ENCODE peak calls at places on chromosomes 5 and 9, in ten cellular contexts. One of them, this sample, is unnamed.

GRCh38 chr9:75123696-75124095 is 35.4 kb downstream of the OSTF1 start:
- DNase-seq in fibroblast of lung: no peak
- DNase-seq in epithelial cell of esophagus: no peak
- DNase-seq in nephron progenitor cell: no peak
- DNase-seq in HL-60: no peak
- DNase-seq in IMR-90: no peak
- DNase-seq in AG10803: no peak
- DNase-seq in GM10248: no peak
- DNase-seq in BJ: no peak
- DNase-seq in astrocyte of the spinal cord: no peak
- DNase-seq in this sample: no peak

GRCh38 chr5:107979272-107979671 is 308.5 kb upstream of the EFNA5 start:
- DNase-seq in fibroblast of lung: peak; percentile 35
- DNase-seq in epithelial cell of esophagus: peak; percentile 20
- DNase-seq in nephron progenitor cell: no peak
- DNase-seq in HL-60: no peak
- DNase-seq in IMR-90: peak; percentile 14
- DNase-seq in AG10803: peak; percentile 26
- DNase-seq in GM10248: no peak
- DNase-seq in BJ: no peak
- DNase-seq in astrocyte of the spinal cord: no peak
- DNase-seq in this sample: no peak

GRCh38 chr5:19855453-19855852 is 132.5 kb downstream of the CDH18 start:
- DNase-seq in fibroblast of lung: no peak
- DNase-seq in epithelial cell of esophagus: no peak
- DNase-seq in nephron progenitor cell: no peak
- DNase-seq in HL-60: no peak
- DNase-seq in IMR-90: no peak
- DNase-seq in AG10803: no peak
- DNase-seq in GM10248: no peak
- DNase-seq in BJ: no peak
- DNase-seq in astrocyte of the spinal cord: no peak
- DNase-seq in this sample: no peak

GRCh38 chr5:38642194-38642987 is 85.9 kb upstream of the LIFR start:
- DNase-seq in fibroblast of lung: no peak
- DNase-seq in epithelial cell of esophagus: no peak
- DNase-seq in nephron progenitor cell: no peak
- DNase-seq in HL-60: no peak
- DNase-seq in IMR-90: no peak
- DNase-seq in AG10803: no peak
- DNase-seq in GM10248: no peak
- DNase-seq in BJ: no peak
- DNase-seq in astrocyte of the spinal cord: no peak
- DNase-seq in this sample: no peak

GRCh38 chr5:119860463-119860862 is 231.1 kb downstream of the FAM170A start:
- DNase-seq in fibroblast of lung: no peak
- DNase-seq in epithelial cell of esophagus: peak; percentile 30
- DNase-seq in nephron progenitor cell: no peak
- DNase-seq in HL-60: no peak
- DNase-seq in IMR-90: no peak
- DNase-seq in AG10803: no peak
- DNase-seq in GM10248: no peak
- DNase-seq in BJ: no peak
- DNase-seq in astrocyte of the spinal cord: no peak
- DNase-seq in this sample: no peak

GRCh38 chr5:77358566-77359205 is 133.4 kb downstream of the WDR41 start:
- DNase-seq in fibroblast of lung: peak; percentile 54
- DNase-seq in epithelial cell of esophagus: peak; percentile 37
- DNase-seq in nephron progenitor cell: no peak
- DNase-seq in HL-60: no peak
- DNase-seq in IMR-90: peak; percentile 66
- DNase-seq in AG10803: peak; percentile 85
- DNase-seq in GM10248: no peak
- DNase-seq in BJ: peak; percentile 80
- DNase-seq in astrocyte of the spinal cord: peak; percentile 34
- DNase-seq in this sample: no peak

GRCh38 chr5:175216991-175217390 is 227.0 kb downstream of the DRD1 start:
- DNase-seq in fibroblast of lung: peak; percentile 87
- DNase-seq in epithelial cell of esophagus: no peak
- DNase-seq in nephron progenitor cell: no peak
- DNase-seq in HL-60: no peak
- DNase-seq in IMR-90: peak; percentile 43
- DNase-seq in AG10803: peak; percentile 78
- DNase-seq in GM10248: no peak
- DNase-seq in BJ: no peak
- DNase-seq in astrocyte of the spinal cord: no peak
- DNase-seq in this sample: no peak

GRCh38 chr5:134649163-134649916 is 755 bp downstream of the SEC24A start:
- DNase-seq in fibroblast of lung: no peak
- DNase-seq in epithelial cell of esophagus: peak; percentile 17
- DNase-seq in nephron progenitor cell: no peak
- DNase-seq in HL-60: no peak
- DNase-seq in IMR-90: peak; percentile 8
- DNase-seq in AG10803: no peak
- DNase-seq in GM10248: no peak
- DNase-seq in BJ: no peak
- DNase-seq in astrocyte of the spinal cord: peak; percentile 15
- DNase-seq in this sample: peak; percentile 40

GRCh38 chr5:97049175-97049574 is 93.2 kb downstream of the LIX1 start:
- DNase-seq in fibroblast of lung: no peak
- DNase-seq in epithelial cell of esophagus: no peak
- DNase-seq in nephron progenitor cell: no peak
- DNase-seq in HL-60: peak; percentile 3
- DNase-seq in IMR-90: no peak
- DNase-seq in AG10803: no peak
- DNase-seq in GM10248: no peak
- DNase-seq in BJ: no peak
- DNase-seq in astrocyte of the spinal cord: no peak
- DNase-seq in this sample: no peak

GRCh38 chr5:97043511-97043910 is 98.9 kb downstream of the LIX1 start:
- DNase-seq in fibroblast of lung: no peak
- DNase-seq in epithelial cell of esophagus: no peak
- DNase-seq in nephron progenitor cell: no peak
- DNase-seq in HL-60: no peak
- DNase-seq in IMR-90: no peak
- DNase-seq in AG10803: no peak
- DNase-seq in GM10248: no peak
- DNase-seq in BJ: no peak
- DNase-seq in astrocyte of the spinal cord: no peak
- DNase-seq in this sample: no peak

GRCh38 chr5:97044057-97044456 is 98.4 kb downstream of the LIX1 start:
- DNase-seq in fibroblast of lung: no peak
- DNase-seq in epithelial cell of esophagus: peak; percentile 52
- DNase-seq in nephron progenitor cell: peak; percentile 11
- DNase-seq in HL-60: no peak
- DNase-seq in IMR-90: peak; percentile 18
- DNase-seq in AG10803: no peak
- DNase-seq in GM10248: no peak
- DNase-seq in BJ: no peak
- DNase-seq in astrocyte of the spinal cord: no peak
- DNase-seq in this sample: no peak

GRCh38 chr5:97047076-97047475 is 95.3 kb downstream of the LIX1 start:
- DNase-seq in fibroblast of lung: no peak
- DNase-seq in epithelial cell of esophagus: no peak
- DNase-seq in nephron progenitor cell: no peak
- DNase-seq in HL-60: no peak
- DNase-seq in IMR-90: no peak
- DNase-seq in AG10803: no peak
- DNase-seq in GM10248: no peak
- DNase-seq in BJ: no peak
- DNase-seq in astrocyte of the spinal cord: no peak
- DNase-seq in this sample: no peak

GRCh38 chr5:97046270-97046982 is 96.0 kb downstream of the LIX1 start:
- DNase-seq in fibroblast of lung: peak; percentile 15
- DNase-seq in epithelial cell of esophagus: peak; percentile 19
- DNase-seq in nephron progenitor cell: no peak
- DNase-seq in HL-60: no peak
- DNase-seq in IMR-90: peak; percentile 25
- DNase-seq in AG10803: peak; percentile 30
- DNase-seq in GM10248: no peak
- DNase-seq in BJ: no peak
- DNase-seq in astrocyte of the spinal cord: peak; percentile 36
- DNase-seq in this sample: no peak
- TF ChIP-seq CTCF in fibroblast of lung: no peak
- TF ChIP-seq CTCF in epithelial cell of esophagus: no peak
- TF ChIP-seq CTCF in nephron progenitor cell: no peak
- TF ChIP-seq CTCF in HL-60: no peak
- TF ChIP-seq CTCF in IMR-90: no peak
- TF ChIP-seq CTCF in AG10803: no peak
- TF ChIP-seq CTCF in GM10248: peak; percentile 10
- TF ChIP-seq CTCF in BJ: no peak
- TF ChIP-seq CTCF in astrocyte of the spinal cord: no peak
- TF ChIP-seq CTCF in this sample: no peak

DNA sequence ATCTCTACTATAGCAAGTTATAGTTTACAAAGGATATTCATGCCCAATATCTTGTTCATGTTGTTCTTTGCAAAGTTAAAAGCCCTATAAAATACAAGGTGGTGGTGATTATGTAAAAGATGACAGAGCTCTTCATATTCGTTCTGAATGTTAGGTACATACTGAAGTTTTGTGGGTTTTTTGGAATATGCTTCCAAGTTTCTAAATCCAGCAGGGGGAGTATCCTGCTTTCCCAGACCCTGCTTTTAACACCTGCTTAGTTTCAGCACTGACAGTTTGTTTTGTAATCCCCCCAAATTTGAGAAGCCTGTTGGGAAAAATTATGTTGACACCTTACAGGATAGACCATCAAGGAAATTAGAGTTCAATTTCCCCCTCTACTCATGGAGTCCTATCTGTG is 438.3 kb downstream of the SH3GL2 start:
- DNase-seq in fibroblast of lung: no peak
- DNase-seq in epithelial cell of esophagus: no peak
- DNase-seq in nephron progenitor cell: no peak
- DNase-seq in HL-60: no peak
- DNase-seq in IMR-90: no peak
- DNase-seq in AG10803: no peak
- DNase-seq in GM10248: no peak
- DNase-seq in BJ: no peak
- DNase-seq in astrocyte of the spinal cord: no peak
- DNase-seq in this sample: no peak
- TF ChIP-seq CTCF in fibroblast of lung: no peak
- TF ChIP-seq CTCF in epithelial cell of esophagus: no peak
- TF ChIP-seq CTCF in nephron progenitor cell: no peak
- TF ChIP-seq CTCF in HL-60: no peak
- TF ChIP-seq CTCF in IMR-90: no peak
- TF ChIP-seq CTCF in AG10803: no peak
- TF ChIP-seq CTCF in GM10248: no peak
- TF ChIP-seq CTCF in BJ: no peak
- TF ChIP-seq CTCF in astrocyte of the spinal cord: no peak
- TF ChIP-seq CTCF in this sample: no peak

GRCh38 chr9:91655664-91656063 is 232.0 kb upstream of the NFIL3 start:
- DNase-seq in fibroblast of lung: no peak
- DNase-seq in epithelial cell of esophagus: no peak
- DNase-seq in nephron progenitor cell: no peak
- DNase-seq in HL-60: no peak
- DNase-seq in IMR-90: no peak
- DNase-seq in AG10803: no peak
- DNase-seq in GM10248: no peak
- DNase-seq in BJ: no peak
- DNase-seq in astrocyte of the spinal cord: no peak
- DNase-seq in this sample: no peak

GRCh38 chr9:91657501-91657900 is 233.9 kb upstream of the NFIL3 start:
- DNase-seq in fibroblast of lung: no peak
- DNase-seq in epithelial cell of esophagus: no peak
- DNase-seq in nephron progenitor cell: no peak
- DNase-seq in HL-60: no peak
- DNase-seq in IMR-90: no peak
- DNase-seq in AG10803: no peak
- DNase-seq in GM10248: no peak
- DNase-seq in BJ: no peak
- DNase-seq in astrocyte of the spinal cord: no peak
- DNase-seq in this sample: no peak

GRCh38 chr9:91660295-91660589 is 236.6 kb upstream of the NFIL3 start:
- DNase-seq in fibroblast of lung: no peak
- DNase-seq in epithelial cell of esophagus: no peak
- DNase-seq in nephron progenitor cell: no peak
- DNase-seq in HL-60: no peak
- DNase-seq in IMR-90: no peak
- DNase-seq in AG10803: no peak
- DNase-seq in GM10248: no peak
- DNase-seq in BJ: no peak
- DNase-seq in astrocyte of the spinal cord: no peak
- DNase-seq in this sample: no peak

GRCh38 chr9:91658513-91659105 is 235.0 kb upstream of the NFIL3 start:
- DNase-seq in fibroblast of lung: no peak
- DNase-seq in epithelial cell of esophagus: no peak
- DNase-seq in nephron progenitor cell: no peak
- DNase-seq in HL-60: no peak
- DNase-seq in IMR-90: no peak
- DNase-seq in AG10803: no peak
- DNase-seq in GM10248: no peak
- DNase-seq in BJ: no peak
- DNase-seq in astrocyte of the spinal cord: no peak
- DNase-seq in this sample: no peak

DNA sequence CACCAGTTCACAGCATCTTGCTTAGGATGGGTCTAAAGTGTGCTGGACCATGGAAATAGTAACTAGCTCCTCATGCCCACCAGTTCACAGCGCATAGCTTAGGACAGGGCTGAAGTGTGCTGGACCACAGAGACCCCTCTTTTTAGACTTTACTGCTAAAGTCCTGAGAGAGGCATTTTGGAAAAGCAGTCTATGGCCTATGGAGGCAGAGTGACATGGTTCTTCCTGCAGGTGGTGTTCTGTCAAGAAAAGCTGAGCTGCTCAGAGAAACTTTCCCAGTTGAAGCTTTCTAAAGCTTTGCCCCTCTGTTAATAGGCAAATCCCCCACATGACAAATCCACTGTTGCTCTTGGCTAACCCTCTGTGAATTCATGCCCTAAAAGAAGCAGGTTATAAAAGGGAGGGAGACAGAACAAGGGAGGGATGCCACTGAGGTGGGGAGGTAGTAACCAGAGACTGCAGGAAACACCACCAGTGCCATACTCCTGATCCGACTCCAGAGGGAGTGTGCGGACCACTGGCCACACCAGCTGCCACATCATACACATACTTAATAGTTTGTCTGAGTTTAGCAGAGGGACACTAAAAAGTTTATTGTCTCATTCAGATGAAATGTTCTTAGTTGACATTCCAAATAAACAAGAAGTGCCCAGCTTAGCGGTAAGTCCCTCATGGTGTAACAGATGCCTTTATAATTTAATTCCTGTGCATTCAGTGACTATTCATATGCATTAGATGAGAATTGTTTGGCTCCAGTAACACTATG is 236.1 kb upstream of the NFIL3 start:
- DNase-seq in fibroblast of lung: peak; percentile 35
- DNase-seq in epithelial cell of esophagus: peak; percentile 50
- DNase-seq in nephron progenitor cell: peak; percentile 32
- DNase-seq in HL-60: no peak
- DNase-seq in IMR-90: peak; percentile 55
- DNase-seq in AG10803: peak; percentile 41
- DNase-seq in GM10248: no peak
- DNase-seq in BJ: no peak
- DNase-seq in astrocyte of the spinal cord: peak; percentile 23
- DNase-seq in this sample: peak; percentile 37
- TF ChIP-seq CTCF in fibroblast of lung: peak; percentile 85
- TF ChIP-seq CTCF in epithelial cell of esophagus: peak; percentile 69
- TF ChIP-seq CTCF in nephron progenitor cell: peak; percentile 69
- TF ChIP-seq CTCF in HL-60: peak; percentile 37
- TF ChIP-seq CTCF in IMR-90: peak; percentile 67
- TF ChIP-seq CTCF in AG10803: peak; percentile 77
- TF ChIP-seq CTCF in GM10248: no peak
- TF ChIP-seq CTCF in BJ: peak; percentile 77
- TF ChIP-seq CTCF in astrocyte of the spinal cord: peak; percentile 73
- TF ChIP-seq CTCF in this sample: peak; percentile 21

GRCh38 chr5:58902765-58903164 is 319.9 kb downstream of the RAB3C start:
- DNase-seq in fibroblast of lung: no peak
- DNase-seq in epithelial cell of esophagus: no peak
- DNase-seq in nephron progenitor cell: no peak
- DNase-seq in HL-60: no peak
- DNase-seq in IMR-90: no peak
- DNase-seq in AG10803: no peak
- DNase-seq in GM10248: no peak
- DNase-seq in BJ: no peak
- DNase-seq in astrocyte of the spinal cord: no peak
- DNase-seq in this sample: no peak
- TF ChIP-seq CTCF in fibroblast of lung: no peak
- TF ChIP-seq CTCF in epithelial cell of esophagus: no peak
- TF ChIP-seq CTCF in nephron progenitor cell: no peak
- TF ChIP-seq CTCF in HL-60: no peak
- TF ChIP-seq CTCF in IMR-90: no peak
- TF ChIP-seq CTCF in AG10803: no peak
- TF ChIP-seq CTCF in GM10248: no peak
- TF ChIP-seq CTCF in BJ: no peak
- TF ChIP-seq CTCF in astrocyte of the spinal cord: no peak
- TF ChIP-seq CTCF in this sample: no peak